ENCODE peak calls at places on chromosomes 3 and 15, in ten cellular contexts. D, F, Q, E, Z, N, G, K, U and S are unnamed samples.

GRCh38 chr3:188720636-188721035 is 451.1 kb upstream of the TPRG1 start:
- DNase-seq in D (no peak), F (no peak), Q (no peak), E (peak), Z (no peak), N (no peak), G (no peak), K (no peak), U (no peak), S (no peak)

GRCh38 chr15:58297639-58298038 is 134.2 kb upstream of the LIPC start:
- DNase-seq in D (no peak), F (no peak), Q (no peak), E (no peak), Z (no peak), N (no peak), G (no peak), K (no peak), U (no peak), S (no peak)

GRCh38 chr3:38297947-38298711 is 16.0 kb downstream of the SLC22A14 start:
- DNase-seq in D (no peak), F (no peak), Q (no peak), E (peak), Z (no peak), N (no peak), G (no peak), K (no peak), U (no peak), S (peak)

GRCh38 chr15:92869263-92869940 is 30.7 kb upstream of the CHD2 start:
- DNase-seq in D (no peak), F (no peak), Q (no peak), E (peak), Z (no peak), N (no peak), G (no peak), K (no peak), U (no peak), S (no peak)

GRCh38 chr3:73431136-73431933 is 193.4 kb downstream of the PDZRN3 start:
- DNase-seq in D (no peak), F (no peak), Q (no peak), E (no peak), Z (no peak), N (no peak), G (no peak), K (no peak), U (no peak), S (no peak)

GRCh38 chr3:102441832-102442231 is 7.0 kb downstream of the ZPLD1 start:
- DNase-seq in D (no peak), F (no peak), Q (no peak), E (no peak), Z (no peak), N (no peak), G (no peak), K (no peak), U (no peak), S (no peak)

GRCh38 chr3:56855856-56856538 is 54.2 kb upstream of the ARHGEF3 start:
- DNase-seq in D (no peak), F (no peak), Q (no peak), E (peak), Z (peak), N (peak), G (no peak), K (no peak), U (peak), S (no peak)

GRCh38 chr3:53880396-53881345 is 1.3 kb downstream of the ACTR8 start:
- DNase-seq in D (no peak), F (no peak), Q (no peak), E (peak), Z (no peak), N (no peak), G (no peak), K (no peak), U (no peak), S (no peak)

DNA sequence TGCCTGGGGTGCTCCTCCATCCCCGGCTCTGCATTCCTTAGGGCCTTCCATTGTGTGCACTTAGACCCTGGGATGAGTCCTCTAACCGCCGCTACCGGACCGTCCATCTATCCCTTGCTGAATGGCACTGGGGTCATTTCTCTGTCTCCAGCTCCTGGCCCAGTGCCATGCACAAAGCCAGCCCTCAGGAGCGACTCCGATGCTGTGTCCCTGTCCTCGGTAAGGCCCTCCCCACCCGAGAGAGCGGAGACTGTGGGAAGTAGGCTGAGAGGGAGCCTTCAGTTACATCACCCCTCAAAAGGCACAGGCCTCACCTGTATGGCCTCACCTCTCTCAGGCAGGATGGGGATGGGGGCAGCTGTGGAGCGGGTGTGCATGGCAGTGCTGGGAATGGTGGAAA is 33.8 kb downstream of the MUC4 start:
- DNase-seq in D (no peak), F (no peak), Q (no peak), E (no peak), Z (no peak), N (no peak), G (no peak), K (no peak), U (no peak), S (no peak)
- TF ChIP-seq CTCF in D (no peak), F (no peak), Q (no peak), E (no peak), Z (no peak), N (no peak), G (no peak), K (no peak), U (no peak), S (no peak)

GRCh38 chr15:98169551-98169950 is 209.0 kb downstream of the ARRDC4 start:
- DNase-seq in D (no peak), F (no peak), Q (no peak), E (no peak), Z (no peak), N (no peak), G (no peak), K (no peak), U (no peak), S (no peak)

GRCh38 chr15:98163319-98164030 is 203.0 kb downstream of the ARRDC4 start:
- DNase-seq in D (no peak), F (no peak), Q (no peak), E (no peak), Z (no peak), N (no peak), G (no peak), K (no peak), U (no peak), S (no peak)

GRCh38 chr15:98164986-98165385 is 204.5 kb downstream of the ARRDC4 start:
- DNase-seq in D (no peak), F (no peak), Q (no peak), E (no peak), Z (no peak), N (no peak), G (no peak), K (no peak), U (no peak), S (no peak)

GRCh38 chr15:98160236-98160635 is 199.7 kb downstream of the ARRDC4 start:
- DNase-seq in D (no peak), F (no peak), Q (no peak), E (no peak), Z (no peak), N (no peak), G (no peak), K (no peak), U (no peak), S (no peak)

DNA sequence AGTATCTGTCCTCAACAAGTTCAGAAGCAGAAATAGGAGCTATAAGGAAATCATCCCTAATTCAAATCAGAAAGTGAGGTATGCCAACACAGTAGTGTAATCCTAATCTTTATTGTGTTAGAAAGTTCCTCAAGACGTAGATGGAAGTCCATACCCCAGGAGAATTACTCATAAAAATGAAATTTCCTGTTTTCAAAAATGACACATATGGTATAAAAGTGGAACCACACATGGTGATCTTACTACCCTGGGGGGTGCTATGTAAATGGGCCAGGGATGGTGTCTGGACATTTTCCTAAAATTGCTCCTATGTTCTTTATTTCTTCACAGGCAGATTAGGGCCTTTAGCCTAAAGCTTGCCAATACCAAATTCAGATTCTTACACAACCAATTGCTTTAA is 204.1 kb downstream of the ARRDC4 start:
- DNase-seq in D (no peak), F (no peak), Q (no peak), E (peak), Z (no peak), N (no peak), G (no peak), K (no peak), U (no peak), S (no peak)
- TF ChIP-seq CTCF in D (no peak), F (no peak), Q (no peak), E (no peak), Z (no peak), N (no peak), G (no peak), K (no peak), U (no peak), S (no peak)

GRCh38 chr15:82709421-82710207 is at the start of gene AP3B2:
- DNase-seq in D (peak), F (peak), Q (peak), E (peak), Z (peak), N (peak), G (peak), K (no peak), U (peak), S (peak)
- TF ChIP-seq CTCF in D (no peak), F (no peak), Q (no peak), E (no peak), Z (no peak), N (no peak), G (no peak), K (no peak), U (no peak), S (no peak)

GRCh38 chr15:71098920-71099319 is 16.4 kb upstream of the THSD4 start:
- DNase-seq in D (no peak), F (no peak), Q (no peak), E (no peak), Z (no peak), N (no peak), G (no peak), K (no peak), U (no peak), S (no peak)
- TF ChIP-seq CTCF in D (no peak), F (no peak), Q (no peak), E (no peak), Z (no peak), N (no peak), G (no peak), K (no peak), U (no peak), S (no peak)

DNA sequence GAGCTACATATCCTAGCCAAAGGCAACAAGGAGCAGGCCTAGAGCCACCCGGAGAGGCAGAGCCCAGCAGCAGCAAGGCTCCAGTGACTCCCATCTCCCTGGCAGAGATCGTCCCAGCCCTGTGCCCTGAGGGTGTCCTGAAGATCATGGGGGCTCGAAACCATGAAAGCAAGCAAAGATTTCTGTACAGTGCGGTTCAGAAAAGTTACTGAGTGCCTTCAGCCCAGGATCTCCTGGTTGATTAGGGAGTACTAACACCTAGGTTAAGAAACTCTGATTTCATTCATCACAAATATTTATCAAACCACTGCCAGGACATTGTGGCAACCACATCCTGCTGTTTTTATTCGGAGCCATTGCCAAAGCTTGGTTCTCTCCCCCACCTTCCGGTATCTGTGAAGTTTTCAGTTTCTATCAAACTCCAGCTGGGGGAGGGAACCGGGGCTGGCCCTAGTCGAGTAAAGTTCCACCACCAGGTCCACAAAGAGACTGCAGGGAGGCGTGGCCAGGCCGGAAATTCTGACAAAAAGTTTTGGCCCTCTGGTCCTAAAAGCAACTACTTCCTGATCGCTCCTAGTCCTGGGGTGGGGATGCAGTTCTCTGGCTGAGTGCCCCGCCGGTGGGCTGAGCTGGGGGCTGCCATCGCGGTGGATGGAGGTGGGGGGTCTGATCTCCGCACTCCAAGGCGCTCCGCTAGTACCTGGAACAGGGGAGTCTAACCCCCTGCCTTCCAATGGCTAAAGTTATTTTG is 1.2 kb downstream of the RAB43 start:
- DNase-seq in D (peak), F (peak), Q (peak), E (peak), Z (peak), N (peak), G (peak), K (peak), U (peak), S (peak)
- TF ChIP-seq CTCF in D (peak), F (peak), Q (peak), E (peak), Z (peak), N (no peak), G (peak), K (peak), U (no peak), S (peak)

DNA sequence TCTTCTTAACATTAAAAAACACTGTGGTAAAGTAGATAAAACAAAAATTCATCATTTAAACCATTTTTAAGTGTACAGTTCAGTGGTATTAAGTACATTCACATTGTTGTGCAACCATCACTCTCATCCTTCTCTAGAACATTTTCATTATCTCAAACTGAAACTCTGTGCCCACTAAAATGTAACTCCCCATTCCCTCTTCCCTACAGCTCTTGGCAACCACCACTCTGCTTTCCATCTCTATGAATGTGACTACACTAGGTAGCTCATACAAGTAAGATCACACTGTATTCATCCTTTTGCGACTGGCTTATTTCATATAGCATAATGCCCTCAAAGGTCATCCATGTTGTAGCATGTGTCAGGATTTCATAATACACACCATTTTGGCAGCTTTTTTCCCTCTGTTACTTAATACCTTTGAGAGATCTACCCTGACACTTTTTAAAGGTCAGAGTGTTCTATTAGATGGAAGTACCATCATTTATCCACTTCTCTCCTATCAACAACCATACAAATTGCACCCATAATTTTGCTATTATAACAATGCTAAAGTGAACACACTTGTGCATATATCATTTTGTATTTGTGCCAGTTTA is 42.9 kb upstream of the FRMD4B start:
- DNase-seq in D (no peak), F (no peak), Q (no peak), E (no peak), Z (no peak), N (no peak), G (no peak), K (no peak), U (no peak), S (no peak)
- TF ChIP-seq CTCF in D (no peak), F (no peak), Q (no peak), E (no peak), Z (no peak), N (no peak), G (no peak), K (no peak), U (no peak), S (no peak)

DNA sequence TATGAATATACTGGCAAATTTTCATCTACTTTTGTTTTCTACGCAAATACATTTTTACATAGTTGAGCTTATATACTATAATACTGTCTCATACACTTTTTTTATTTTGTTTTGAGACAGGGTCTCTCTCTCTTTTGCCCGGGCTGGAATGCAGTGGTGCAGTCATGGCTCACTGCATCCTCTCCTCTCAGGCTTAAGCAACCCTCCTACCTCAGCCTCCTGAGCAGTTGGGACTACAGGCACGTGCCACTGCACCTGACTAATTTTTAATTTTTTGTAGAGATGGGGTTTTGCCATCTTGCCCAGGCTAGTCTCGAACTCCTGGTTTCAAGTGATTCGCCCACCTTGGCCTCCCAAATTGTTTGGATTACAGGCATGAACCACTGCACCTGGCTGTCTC is 25.9 kb downstream of the HACL1 start:
- DNase-seq in D (no peak), F (no peak), Q (no peak), E (no peak), Z (no peak), N (no peak), G (no peak), K (no peak), U (no peak), S (no peak)
- TF ChIP-seq CTCF in D (no peak), F (no peak), Q (no peak), E (no peak), Z (no peak), N (no peak), G (no peak), K (no peak), U (no peak), S (no peak)

GRCh38 chr3:168620854-168621253 is 525.1 kb upstream of the GOLIM4 start:
- DNase-seq in D (no peak), F (no peak), Q (no peak), E (peak), Z (peak), N (peak), G (no peak), K (no peak), U (peak), S (no peak)
- TF ChIP-seq CTCF in D (peak), F (peak), Q (no peak), E (peak), Z (peak), N (peak), G (no peak), K (no peak), U (peak), S (peak)

GRCh38 chr3:128946411-128946810 is 47.5 kb downstream of the CFAP92 start:
- DNase-seq in D (peak), F (no peak), Q (no peak), E (no peak), Z (no peak), N (no peak), G (no peak), K (no peak), U (no peak), S (peak)

GRCh38 chr3:128945041-128945877 is 48.6 kb downstream of the CFAP92 start:
- DNase-seq in D (peak), F (no peak), Q (no peak), E (no peak), Z (no peak), N (no peak), G (no peak), K (peak), U (no peak), S (peak)

GRCh38 chr3:128949158-128949557 is 44.7 kb downstream of the CFAP92 start:
- DNase-seq in D (no peak), F (no peak), Q (no peak), E (no peak), Z (no peak), N (no peak), G (no peak), K (no peak), U (no peak), S (peak)

GRCh38 chr3:128945878-128946175 is 48.0 kb downstream of the CFAP92 start:
- DNase-seq in D (no peak), F (no peak), Q (no peak), E (no peak), Z (no peak), N (no peak), G (no peak), K (peak), U (no peak), S (peak)

DNA sequence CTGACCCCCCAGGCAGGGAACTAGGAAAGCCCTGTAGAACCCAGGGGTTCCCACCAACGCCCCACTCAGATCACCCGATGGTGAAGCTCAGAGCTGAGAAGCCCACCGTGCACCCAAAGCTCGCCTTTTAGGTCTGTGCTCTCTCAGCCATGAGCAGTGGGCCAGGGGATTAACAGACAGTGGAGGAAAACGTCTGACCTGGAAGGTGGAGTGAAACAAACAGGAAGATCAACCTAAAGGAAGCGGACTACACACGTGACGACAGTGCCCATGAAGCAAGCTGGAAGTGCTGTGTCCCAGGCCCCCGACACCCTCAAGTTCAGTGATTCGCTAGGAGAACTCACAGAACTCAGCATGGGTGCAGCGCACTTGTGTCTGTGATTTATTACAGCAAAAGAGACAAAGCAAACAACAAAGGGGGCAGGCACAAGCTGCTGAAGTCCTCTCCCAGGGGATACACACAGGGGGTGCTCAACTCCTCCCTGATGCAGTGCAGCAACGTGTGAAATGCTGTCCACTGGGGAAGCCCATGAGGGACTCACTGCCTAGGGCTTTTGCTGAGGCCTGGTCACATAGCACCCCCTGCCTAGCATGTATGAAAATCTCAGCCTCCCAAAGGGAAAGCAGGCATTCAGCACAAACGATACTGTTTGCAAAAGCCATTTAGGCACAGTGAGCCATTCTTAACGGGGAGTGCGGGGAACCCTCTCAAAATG is 43.5 kb downstream of the CFAP92 start:
- DNase-seq in D (peak), F (no peak), Q (peak), E (peak), Z (no peak), N (no peak), G (no peak), K (peak), U (peak), S (peak)
- TF ChIP-seq CTCF in D (peak), F (no peak), Q (no peak), E (peak), Z (no peak), N (no peak), G (no peak), K (no peak), U (peak), S (peak)